ENCODE peak calls at places on chromosomes 13 and 19, in ten cellular contexts. One of them, this sample, is unnamed.

GRCh38 chr19:58519087-58519354 is 589 bp downstream of the ZBTB45 start:
- DNase-seq in AG10803: peak
- DNase-seq in mesendoderm: peak
- DNase-seq in fibroblast of lung: peak
- DNase-seq in adrenal gland: peak
- DNase-seq in heart left ventricle: peak
- DNase-seq in right atrium auricular region: peak
- DNase-seq in mucosa of descending colon: peak
- DNase-seq in CD4-positive, CD25-positive, alpha-beta regulatory T cell: peak
- DNase-seq in fibroblast of pulmonary artery: peak
- DNase-seq in this sample: peak

GRCh38 chr13:51339952-51340732 is 651 bp downstream of the SERPINE3 start:
- DNase-seq in heart left ventricle: no peak
- DNase-seq in mucosa of descending colon: no peak
- DNase-seq in CD4-positive, CD25-positive, alpha-beta regulatory T cell: no peak
- DNase-seq in mesendoderm: no peak
- DNase-seq in AG10803: no peak
- DNase-seq in adrenal gland: no peak
- DNase-seq in fibroblast of pulmonary artery: no peak
- DNase-seq in fibroblast of lung: no peak
- DNase-seq in right atrium auricular region: no peak
- DNase-seq in this sample: no peak

GRCh38 chr13:75492389-75492788 is 10.4 kb upstream of the TBC1D4 start:
- DNase-seq in mucosa of descending colon: no peak
- DNase-seq in AG10803: peak
- DNase-seq in fibroblast of pulmonary artery: no peak
- DNase-seq in CD4-positive, CD25-positive, alpha-beta regulatory T cell: no peak
- DNase-seq in right atrium auricular region: no peak
- DNase-seq in fibroblast of lung: peak
- DNase-seq in mesendoderm: no peak
- DNase-seq in heart left ventricle: no peak
- DNase-seq in adrenal gland: no peak
- DNase-seq in this sample: peak

GRCh38 chr13:76884167-76884566 is 2.0 kb downstream of the KCTD12 start:
- DNase-seq in heart left ventricle: peak
- DNase-seq in right atrium auricular region: peak
- DNase-seq in CD4-positive, CD25-positive, alpha-beta regulatory T cell: no peak
- DNase-seq in adrenal gland: peak
- DNase-seq in mucosa of descending colon: peak
- DNase-seq in fibroblast of lung: peak
- DNase-seq in fibroblast of pulmonary artery: peak
- DNase-seq in AG10803: peak
- DNase-seq in mesendoderm: peak
- DNase-seq in this sample: peak

GRCh38 chr13:99969934-99970760 is 1.4 kb downstream of the ZIC5 start:
- DNase-seq in CD4-positive, CD25-positive, alpha-beta regulatory T cell: no peak
- DNase-seq in right atrium auricular region: peak
- DNase-seq in adrenal gland: no peak
- DNase-seq in AG10803: no peak
- DNase-seq in heart left ventricle: no peak
- DNase-seq in fibroblast of lung: no peak
- DNase-seq in mesendoderm: peak
- DNase-seq in mucosa of descending colon: no peak
- DNase-seq in fibroblast of pulmonary artery: no peak
- DNase-seq in this sample: no peak

GRCh38 chr19:55633866-55634265 is 6.9 kb upstream of the ZNF580 start:
- DNase-seq in heart left ventricle: no peak
- DNase-seq in mucosa of descending colon: peak
- DNase-seq in adrenal gland: no peak
- DNase-seq in AG10803: no peak
- DNase-seq in fibroblast of lung: no peak
- DNase-seq in fibroblast of pulmonary artery: no peak
- DNase-seq in right atrium auricular region: no peak
- DNase-seq in mesendoderm: no peak
- DNase-seq in CD4-positive, CD25-positive, alpha-beta regulatory T cell: no peak
- DNase-seq in this sample: no peak

GRCh38 chr19:56751078-56751489 is 79.5 kb upstream of the ZNF835 start:
- DNase-seq in right atrium auricular region: no peak
- DNase-seq in AG10803: no peak
- DNase-seq in adrenal gland: peak
- DNase-seq in fibroblast of lung: no peak
- DNase-seq in mesendoderm: peak
- DNase-seq in fibroblast of pulmonary artery: no peak
- DNase-seq in CD4-positive, CD25-positive, alpha-beta regulatory T cell: no peak
- DNase-seq in mucosa of descending colon: no peak
- DNase-seq in heart left ventricle: no peak
- DNase-seq in this sample: no peak

GRCh38 chr13:106474906-106475305 is 60.6 kb downstream of the EFNB2 start:
- DNase-seq in fibroblast of pulmonary artery: no peak
- DNase-seq in AG10803: no peak
- DNase-seq in CD4-positive, CD25-positive, alpha-beta regulatory T cell: no peak
- DNase-seq in fibroblast of lung: no peak
- DNase-seq in adrenal gland: no peak
- DNase-seq in mesendoderm: peak
- DNase-seq in heart left ventricle: no peak
- DNase-seq in right atrium auricular region: no peak
- DNase-seq in mucosa of descending colon: no peak
- DNase-seq in this sample: no peak

DNA sequence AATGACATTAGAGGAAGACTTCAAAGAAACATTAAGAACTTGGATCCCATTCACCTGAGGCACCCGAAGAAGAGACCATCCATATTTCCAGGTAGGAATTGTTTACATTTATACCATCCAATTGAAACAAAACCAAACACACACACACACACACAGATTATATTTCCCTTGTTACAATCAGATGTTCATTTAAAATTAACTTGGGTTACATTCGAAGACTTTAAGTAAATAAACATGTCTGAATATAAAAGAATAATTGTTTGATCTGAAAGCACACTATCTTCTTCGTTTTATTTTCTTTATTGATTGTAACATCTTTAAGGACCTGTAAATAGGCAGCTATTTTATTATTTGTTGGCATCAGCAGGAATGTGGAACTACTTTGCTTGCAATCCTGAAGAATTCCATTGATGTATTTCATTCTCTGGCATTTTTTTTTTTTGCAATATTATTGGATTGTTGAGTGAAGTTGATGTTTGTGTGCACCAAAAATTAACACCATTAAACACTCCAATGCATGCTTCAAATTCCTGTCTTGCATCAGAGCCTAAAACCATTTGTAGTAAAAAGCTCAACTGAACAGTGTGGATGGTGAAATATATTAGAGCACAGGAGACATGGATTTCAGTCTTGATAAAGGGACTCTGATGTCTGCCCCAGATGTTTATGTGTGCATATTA is 85.3 kb upstream of the FRY start:
- DNase-seq in adrenal gland: no peak
- DNase-seq in heart left ventricle: no peak
- DNase-seq in mesendoderm: no peak
- DNase-seq in fibroblast of pulmonary artery: peak
- DNase-seq in CD4-positive, CD25-positive, alpha-beta regulatory T cell: no peak
- DNase-seq in fibroblast of lung: no peak
- DNase-seq in mucosa of descending colon: no peak
- DNase-seq in right atrium auricular region: no peak
- DNase-seq in AG10803: peak
- DNase-seq in this sample: peak
- H3K4me3 ChIP-seq in adrenal gland: no peak
- H3K4me3 ChIP-seq in heart left ventricle: no peak
- H3K4me3 ChIP-seq in mesendoderm: no peak
- H3K4me3 ChIP-seq in fibroblast of pulmonary artery: no peak
- H3K4me3 ChIP-seq in CD4-positive, CD25-positive, alpha-beta regulatory T cell: no peak
- H3K4me3 ChIP-seq in fibroblast of lung: no peak
- H3K4me3 ChIP-seq in mucosa of descending colon: no peak
- H3K4me3 ChIP-seq in right atrium auricular region: peak
- H3K4me3 ChIP-seq in AG10803: peak
- H3K4me3 ChIP-seq in this sample: peak

DNA sequence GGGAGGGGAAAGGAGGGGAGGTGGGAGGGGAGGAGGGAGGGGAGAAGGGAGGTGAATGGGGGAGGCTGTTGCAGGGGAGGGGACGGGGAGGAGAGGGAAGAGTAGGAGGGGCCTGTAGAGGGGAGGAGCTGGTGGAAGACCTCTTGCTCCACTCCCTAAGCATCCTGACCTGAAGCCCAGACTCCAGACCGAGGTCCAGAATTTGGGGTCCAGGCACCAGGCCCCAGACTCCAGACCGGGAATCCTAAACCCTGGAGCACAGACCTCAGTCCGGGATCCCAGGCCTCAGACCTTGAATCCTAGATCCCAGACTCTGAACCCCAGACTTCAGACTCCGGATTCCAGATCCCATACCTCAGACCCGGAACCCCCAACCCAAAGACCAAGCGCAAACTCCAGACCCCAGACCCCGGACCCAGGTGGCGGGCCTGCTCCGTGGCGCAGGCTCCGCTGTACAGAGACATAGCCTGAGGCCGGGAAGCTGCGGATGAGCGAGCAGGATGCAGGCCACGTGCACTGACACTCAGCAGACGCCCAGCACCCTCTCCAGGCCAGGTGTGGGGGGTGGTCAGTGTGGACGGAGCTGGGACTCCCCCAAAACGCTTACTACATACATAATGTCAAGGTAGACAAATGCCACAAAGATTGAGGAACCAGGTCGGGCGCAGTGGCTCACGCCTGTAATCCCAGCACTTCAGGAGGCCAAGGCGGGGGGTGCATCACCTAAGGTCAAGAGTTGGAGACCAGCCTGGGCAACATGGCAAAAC is 710 bp upstream of the BTBD2 start:
- DNase-seq in right atrium auricular region: peak
- DNase-seq in mucosa of descending colon: peak
- DNase-seq in fibroblast of pulmonary artery: peak
- DNase-seq in mesendoderm: peak
- DNase-seq in CD4-positive, CD25-positive, alpha-beta regulatory T cell: peak
- DNase-seq in adrenal gland: peak
- DNase-seq in heart left ventricle: peak
- DNase-seq in AG10803: peak
- DNase-seq in fibroblast of lung: peak
- DNase-seq in this sample: peak
- H3K4me3 ChIP-seq in right atrium auricular region: peak
- H3K4me3 ChIP-seq in mucosa of descending colon: no peak
- H3K4me3 ChIP-seq in fibroblast of pulmonary artery: peak
- H3K4me3 ChIP-seq in mesendoderm: no peak
- H3K4me3 ChIP-seq in CD4-positive, CD25-positive, alpha-beta regulatory T cell: peak
- H3K4me3 ChIP-seq in adrenal gland: no peak
- H3K4me3 ChIP-seq in heart left ventricle: peak
- H3K4me3 ChIP-seq in AG10803: peak
- H3K4me3 ChIP-seq in fibroblast of lung: peak
- H3K4me3 ChIP-seq in this sample: peak

GRCh38 chr19:40801449-40802299 is 2.7 kb downstream of the EGLN2 start:
- DNase-seq in AG10803: no peak
- DNase-seq in fibroblast of lung: no peak
- DNase-seq in mesendoderm: no peak
- DNase-seq in heart left ventricle: no peak
- DNase-seq in fibroblast of pulmonary artery: no peak
- DNase-seq in mucosa of descending colon: no peak
- DNase-seq in CD4-positive, CD25-positive, alpha-beta regulatory T cell: no peak
- DNase-seq in adrenal gland: no peak
- DNase-seq in right atrium auricular region: no peak
- DNase-seq in this sample: no peak

GRCh38 chr19:40803857-40804782 is 5.1 kb downstream of the EGLN2 start:
- DNase-seq in AG10803: no peak
- DNase-seq in mesendoderm: peak
- DNase-seq in heart left ventricle: peak
- DNase-seq in fibroblast of pulmonary artery: no peak
- DNase-seq in adrenal gland: no peak
- DNase-seq in fibroblast of lung: no peak
- DNase-seq in mucosa of descending colon: peak
- DNase-seq in CD4-positive, CD25-positive, alpha-beta regulatory T cell: peak
- DNase-seq in right atrium auricular region: no peak
- DNase-seq in this sample: no peak

GRCh38 chr19:40802300-40803169 is 3.5 kb downstream of the EGLN2 start:
- DNase-seq in CD4-positive, CD25-positive, alpha-beta regulatory T cell: no peak
- DNase-seq in fibroblast of lung: no peak
- DNase-seq in adrenal gland: peak
- DNase-seq in mesendoderm: no peak
- DNase-seq in heart left ventricle: peak
- DNase-seq in mucosa of descending colon: peak
- DNase-seq in AG10803: no peak
- DNase-seq in right atrium auricular region: peak
- DNase-seq in fibroblast of pulmonary artery: peak
- DNase-seq in this sample: no peak

GRCh38 chr19:40804783-40805242 is 5.8 kb downstream of the EGLN2 start:
- DNase-seq in right atrium auricular region: no peak
- DNase-seq in adrenal gland: no peak
- DNase-seq in heart left ventricle: no peak
- DNase-seq in mucosa of descending colon: no peak
- DNase-seq in mesendoderm: no peak
- DNase-seq in fibroblast of pulmonary artery: no peak
- DNase-seq in fibroblast of lung: no peak
- DNase-seq in CD4-positive, CD25-positive, alpha-beta regulatory T cell: no peak
- DNase-seq in AG10803: no peak
- DNase-seq in this sample: no peak

GRCh38 chr19:40803170-40803856 is 4.3 kb downstream of the EGLN2 start:
- DNase-seq in AG10803: no peak
- DNase-seq in adrenal gland: no peak
- DNase-seq in fibroblast of pulmonary artery: no peak
- DNase-seq in CD4-positive, CD25-positive, alpha-beta regulatory T cell: no peak
- DNase-seq in right atrium auricular region: no peak
- DNase-seq in mucosa of descending colon: no peak
- DNase-seq in heart left ventricle: no peak
- DNase-seq in fibroblast of lung: no peak
- DNase-seq in mesendoderm: no peak
- DNase-seq in this sample: no peak
- H3K4me3 ChIP-seq in AG10803: peak
- H3K4me3 ChIP-seq in adrenal gland: no peak
- H3K4me3 ChIP-seq in fibroblast of pulmonary artery: peak
- H3K4me3 ChIP-seq in CD4-positive, CD25-positive, alpha-beta regulatory T cell: peak
- H3K4me3 ChIP-seq in right atrium auricular region: peak
- H3K4me3 ChIP-seq in mucosa of descending colon: no peak
- H3K4me3 ChIP-seq in heart left ventricle: peak
- H3K4me3 ChIP-seq in fibroblast of lung: peak
- H3K4me3 ChIP-seq in mesendoderm: no peak
- H3K4me3 ChIP-seq in this sample: peak

GRCh38 chr19:39276740-39277139 is 8.5 kb downstream of the IFNL2 start:
- DNase-seq in heart left ventricle: no peak
- DNase-seq in CD4-positive, CD25-positive, alpha-beta regulatory T cell: no peak
- DNase-seq in mucosa of descending colon: no peak
- DNase-seq in AG10803: no peak
- DNase-seq in right atrium auricular region: no peak
- DNase-seq in adrenal gland: no peak
- DNase-seq in fibroblast of lung: no peak
- DNase-seq in mesendoderm: no peak
- DNase-seq in fibroblast of pulmonary artery: no peak
- DNase-seq in this sample: no peak
- H3K4me3 ChIP-seq in heart left ventricle: no peak
- H3K4me3 ChIP-seq in CD4-positive, CD25-positive, alpha-beta regulatory T cell: no peak
- H3K4me3 ChIP-seq in mucosa of descending colon: no peak
- H3K4me3 ChIP-seq in AG10803: no peak
- H3K4me3 ChIP-seq in right atrium auricular region: no peak
- H3K4me3 ChIP-seq in adrenal gland: no peak
- H3K4me3 ChIP-seq in fibroblast of lung: no peak
- H3K4me3 ChIP-seq in mesendoderm: no peak
- H3K4me3 ChIP-seq in fibroblast of pulmonary artery: no peak
- H3K4me3 ChIP-seq in this sample: no peak

This sample was measured in adipocyte.